ENCODE peak calls at places on chromosomes 1 and 21, in four cellular contexts. Z is tibial nerve, M is Caki2, I is esophagus muscularis mucosa. Q is an unnamed sample.

GRCh38 chr1:29033829-29034466 is 89.8 kb downstream of the TMEM200B start:
- DNase-seq in Z (no peak), M (peak), I (no peak), Q (peak)

GRCh38 chr1:228664399-228664914 is 70.8 kb upstream of the RHOU start:
- DNase-seq in Z (peak), M (peak), I (peak), Q (peak)

GRCh38 chr21:25563399-25564116 is 43.7 kb downstream of the MRPL39 start:
- DNase-seq in Z (no peak), M (no peak), I (no peak), Q (no peak)

GRCh38 chr1:21509351-21510112 is at the start of gene ALPL:
- DNase-seq in Z (no peak), M (no peak), I (no peak), Q (no peak)

GRCh38 chr1:235430991-235431390 is 63.8 kb downstream of the TBCE start:
- DNase-seq in Z (no peak), M (no peak), I (no peak), Q (peak)

GRCh38 chr1:209191242-209191626 is 392.3 kb upstream of the CAMK1G start:
- DNase-seq in Z (no peak), M (no peak), I (no peak), Q (no peak)

GRCh38 chr21:36125513-36126121 is 9.3 kb upstream of the CBR3 start:
- DNase-seq in Z (peak), M (peak), I (no peak), Q (peak)

GRCh38 chr1:180598333-180598979 is 33.4 kb upstream of the XPR1 start:
- DNase-seq in Z (no peak), M (peak), I (no peak), Q (no peak)

GRCh38 chr1:45008516-45008915 is 2.6 kb downstream of the HECTD3 start:
- DNase-seq in Z (no peak), M (no peak), I (peak), Q (no peak)